ENCODE peak calls at places on chromosomes 12 and 14, in eight cellular contexts. Z is WTC11, K is H1, S is A549, Y is IMR-90, R is K562, E is GM12878, V is HepG2. J is an unnamed sample.

GRCh38 chr14:49893309-49894213 is 679 bp downstream of the ARF6 start:
- DNase-seq in Z (no peak), K (no peak), S (peak), Y (no peak), R (peak), E (no peak), V (no peak), J (peak)

GRCh38 chr12:69171881-69172280 is 67.5 kb upstream of the CPSF6 start:
- DNase-seq in Z (no peak), K (no peak), S (no peak), Y (no peak), R (no peak), E (no peak), V (no peak), J (no peak)

GRCh38 chr14:94617988-94618822 is 6.0 kb downstream of the SERPINA3 start:
- DNase-seq in Z (no peak), K (no peak), S (no peak), Y (no peak), R (no peak), E (no peak), V (no peak), J (no peak)

GRCh38 chr14:39266589-39266870 is 32.8 kb downstream of the MIA2 start:
- DNase-seq in Z (no peak), K (peak), S (no peak), Y (peak), R (no peak), E (no peak), V (peak), J (no peak)

GRCh38 chr12:67320614-67321305 is 51.6 kb downstream of the CAND1 start:
- DNase-seq in Z (no peak), K (no peak), S (no peak), Y (peak), R (no peak), E (no peak), V (no peak), J (no peak)

GRCh38 chr14:65286443-65286842 is 126.1 kb upstream of the FUT8 start:
- DNase-seq in Z (no peak), K (no peak), S (peak), Y (no peak), R (peak), E (no peak), V (peak), J (peak)

GRCh38 chr12:44574586-44574985 is 301.5 kb downstream of the NELL2 start:
- DNase-seq in Z (no peak), K (no peak), S (no peak), Y (no peak), R (no peak), E (no peak), V (no peak), J (no peak)

GRCh38 chr12:55659486-55660385 is 23.0 kb downstream of the OR10P1 start:
- DNase-seq in Z (no peak), K (no peak), S (no peak), Y (peak), R (peak), E (no peak), V (peak), J (peak)

GRCh38 chr12:76026643-76027063 is 4.9 kb downstream of the PHLDA1 start:
- DNase-seq in Z (no peak), K (no peak), S (no peak), Y (peak), R (no peak), E (no peak), V (peak), J (no peak)

GRCh38 chr14:96091941-96092411 is 52.8 kb downstream of the C14orf132 start:
- DNase-seq in Z (no peak), K (no peak), S (no peak), Y (no peak), R (no peak), E (no peak), V (no peak), J (no peak)

GRCh38 chr12:32454866-32455265 is 55.5 kb downstream of the FGD4 start:
- DNase-seq in Z (no peak), K (peak), S (no peak), Y (no peak), R (no peak), E (no peak), V (no peak), J (no peak)

GRCh38 chr12:12890815-12891645 is at the start of gene GPRC5A:
- DNase-seq in Z (peak), K (no peak), S (peak), Y (peak), R (peak), E (no peak), V (peak), J (peak)

GRCh38 chr14:99230271-99231141 is 41.5 kb downstream of the BCL11B start:
- DNase-seq in Z (no peak), K (no peak), S (no peak), Y (no peak), R (peak), E (no peak), V (no peak), J (no peak)

GRCh38 chr12:44503329-44503728 is 372.8 kb downstream of the NELL2 start:
- DNase-seq in Z (no peak), K (no peak), S (no peak), Y (no peak), R (no peak), E (no peak), V (no peak), J (no peak)

GRCh38 chr14:34262511-34262910 is 199.5 kb downstream of the SPTSSA start:
- DNase-seq in Z (no peak), K (no peak), S (no peak), Y (no peak), R (no peak), E (no peak), V (no peak), J (peak)

GRCh38 chr12:42361909-42362706 is 36.1 kb downstream of the PPHLN1 start:
- DNase-seq in Z (no peak), K (no peak), S (no peak), Y (peak), R (no peak), E (no peak), V (no peak), J (no peak)

GRCh38 chr12:48924617-48925217 is 575 bp downstream of the FKBP11 start:
- DNase-seq in Z (peak), K (peak), S (peak), Y (peak), R (no peak), E (peak), V (no peak), J (peak)

GRCh38 chr14:105415481-105416428 is 3.9 kb upstream of the MTA1 start:
- DNase-seq in Z (no peak), K (no peak), S (no peak), Y (no peak), R (no peak), E (no peak), V (no peak), J (no peak)

GRCh38 chr14:52076334-52076733 is 7.5 kb upstream of the NID2 start:
- DNase-seq in Z (no peak), K (no peak), S (no peak), Y (peak), R (no peak), E (no peak), V (no peak), J (no peak)

GRCh38 chr12:53499261-53500118 is at the start of gene MAP3K12:
- DNase-seq in Z (peak), K (no peak), S (peak), Y (peak), R (peak), E (no peak), V (no peak), J (peak)

GRCh38 chr12:132495165-132495544 is 5.2 kb downstream of the FBRSL1 start:
- DNase-seq in Z (no peak), K (no peak), S (no peak), Y (no peak), R (no peak), E (no peak), V (no peak), J (no peak)

GRCh38 chr12:40971911-40972310 is 216.2 kb upstream of the PDZRN4 start:
- DNase-seq in Z (no peak), K (no peak), S (no peak), Y (peak), R (no peak), E (no peak), V (no peak), J (no peak)

GRCh38 chr12:55828357-55828756 is 1.0 kb downstream of the DNAJC14 start:
- DNase-seq in Z (no peak), K (no peak), S (no peak), Y (no peak), R (no peak), E (no peak), V (no peak), J (no peak)

GRCh38 chr12:61301817-61302216 is 958.4 kb upstream of the USP15 start:
- DNase-seq in Z (no peak), K (no peak), S (no peak), Y (no peak), R (no peak), E (no peak), V (no peak), J (no peak)

GRCh38 chr12:22018860-22019259 is 27.2 kb upstream of the CMAS start:
- DNase-seq in Z (no peak), K (no peak), S (no peak), Y (peak), R (no peak), E (no peak), V (no peak), J (no peak)

GRCh38 chr12:112822056-112822455 is 30.5 kb downstream of the RPH3A start:
- DNase-seq in Z (peak), K (no peak), S (no peak), Y (no peak), R (no peak), E (no peak), V (no peak), J (peak)
- TF ChIP-seq USF2 in Z (no peak), K (no peak), S (no peak), Y (no peak), R (no peak), E (no peak), V (no peak), J (no peak)

DNA sequence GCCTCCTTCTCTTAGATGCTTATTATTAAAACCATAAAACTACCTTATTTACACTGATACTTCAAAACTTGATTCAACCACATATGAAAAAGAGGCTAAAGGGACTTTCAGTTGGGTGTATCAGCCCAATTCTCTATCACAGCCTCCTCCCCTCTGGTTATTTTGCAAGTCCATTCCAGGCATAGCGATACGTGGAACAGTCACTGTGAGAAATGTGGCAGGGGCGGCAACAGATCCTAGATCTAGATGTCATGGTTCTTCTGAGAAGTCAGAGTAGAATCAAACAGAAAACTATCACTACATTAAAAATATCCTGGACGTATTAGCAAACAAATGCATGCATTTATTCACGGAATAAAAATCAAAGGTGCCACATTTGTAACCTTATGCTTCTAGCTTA is 83.2 kb downstream of the RALGAPA1 start:
- DNase-seq in Z (no peak), K (no peak), S (no peak), Y (no peak), R (no peak), E (no peak), V (no peak), J (no peak)
- TF ChIP-seq USF2 in Z (no peak), K (no peak), S (no peak), Y (no peak), R (no peak), E (no peak), V (no peak), J (no peak)

GRCh38 chr12:58502236-58502635 is 418.1 kb downstream of the LRIG3 start:
- DNase-seq in Z (no peak), K (no peak), S (no peak), Y (peak), R (no peak), E (no peak), V (no peak), J (no peak)
- TF ChIP-seq USF2 in Z (no peak), K (no peak), S (no peak), Y (no peak), R (no peak), E (no peak), V (no peak), J (no peak)

GRCh38 chr12:116959845-116960514 is 49.2 kb downstream of the FBXW8 start:
- DNase-seq in Z (no peak), K (no peak), S (no peak), Y (no peak), R (no peak), E (peak), V (no peak), J (peak)
- TF ChIP-seq USF2 in Z (no peak), K (no peak), S (no peak), Y (no peak), R (no peak), E (no peak), V (no peak), J (no peak)

GRCh38 chr12:74418573-74418972 is 119.1 kb upstream of the ATXN7L3B start:
- DNase-seq in Z (no peak), K (no peak), S (no peak), Y (no peak), R (no peak), E (no peak), V (no peak), J (no peak)

GRCh38 chr12:74415633-74416032 is 122.0 kb upstream of the ATXN7L3B start:
- DNase-seq in Z (no peak), K (no peak), S (peak), Y (peak), R (peak), E (no peak), V (peak), J (peak)

GRCh38 chr12:74408601-74409166 is 129.0 kb upstream of the ATXN7L3B start:
- DNase-seq in Z (no peak), K (no peak), S (no peak), Y (no peak), R (no peak), E (no peak), V (no peak), J (no peak)

GRCh38 chr12:74412607-74413230 is 124.9 kb upstream of the ATXN7L3B start:
- DNase-seq in Z (no peak), K (no peak), S (no peak), Y (peak), R (peak), E (no peak), V (peak), J (no peak)
- TF ChIP-seq USF2 in Z (no peak), K (no peak), S (no peak), Y (no peak), R (no peak), E (no peak), V (no peak), J (no peak)

GRCh38 chr12:93442411-93443340 is 929 bp upstream of the UBE2N start:
- DNase-seq in Z (no peak), K (no peak), S (no peak), Y (peak), R (peak), E (no peak), V (no peak), J (no peak)
- TF ChIP-seq USF2 in Z (no peak), K (no peak), S (no peak), Y (no peak), R (no peak), E (no peak), V (no peak), J (no peak)

DNA sequence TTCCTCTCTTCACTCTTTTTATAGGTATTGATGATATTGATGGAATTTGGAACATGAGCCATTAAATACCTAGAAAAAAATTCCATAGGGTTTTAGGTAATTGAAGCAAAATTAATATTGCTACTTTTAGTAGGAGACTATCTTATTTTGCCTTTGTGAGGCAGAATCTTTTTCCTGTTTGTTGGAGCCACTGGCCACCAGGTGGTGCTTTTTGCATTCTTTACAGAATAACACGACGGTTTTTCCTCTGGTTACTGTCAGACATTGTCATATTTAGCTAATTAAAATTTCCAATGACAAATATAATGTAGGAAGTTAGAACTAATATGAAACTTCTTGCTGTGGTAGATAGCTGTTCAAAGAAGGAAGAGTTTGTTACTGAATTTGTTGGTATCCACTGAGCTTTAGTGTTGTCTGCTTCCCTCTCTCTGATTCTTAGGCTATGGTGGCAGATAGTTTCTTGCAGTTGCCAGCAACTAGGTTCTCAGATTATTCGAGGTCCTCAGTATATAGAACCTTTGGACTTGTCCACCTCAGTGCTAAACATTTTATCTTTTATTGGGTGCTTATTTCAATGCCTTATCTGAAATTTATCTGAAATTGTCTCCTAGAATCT is 25.7 kb downstream of the RAB21 start:
- DNase-seq in Z (no peak), K (no peak), S (peak), Y (peak), R (peak), E (no peak), V (peak), J (peak)
- TF ChIP-seq USF2 in Z (no peak), K (no peak), S (no peak), Y (no peak), R (no peak), E (no peak), V (no peak), J (no peak)

DNA sequence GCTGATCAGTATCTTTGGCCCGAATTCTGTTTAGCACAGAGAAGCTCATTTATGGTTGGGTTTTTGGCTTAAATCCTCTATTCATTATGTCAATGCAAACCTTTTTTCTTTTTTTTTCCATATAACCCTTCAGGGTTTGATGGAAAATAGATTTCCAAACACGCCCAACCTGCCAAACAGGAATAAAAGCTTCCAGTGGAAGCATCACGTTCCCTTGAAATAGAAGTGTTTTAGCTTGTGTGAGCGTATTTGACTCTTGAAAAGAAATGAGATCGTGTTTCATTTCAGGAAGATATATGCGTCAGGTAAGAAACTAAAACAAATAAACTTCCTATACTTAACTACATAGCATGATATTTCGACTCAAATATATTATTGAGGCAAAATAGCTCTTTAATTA is at the start of gene PIK3C2G:
- DNase-seq in Z (no peak), K (no peak), S (no peak), Y (no peak), R (no peak), E (no peak), V (no peak), J (no peak)
- TF ChIP-seq USF2 in Z (no peak), K (no peak), S (no peak), Y (no peak), R (no peak), E (no peak), V (no peak), J (no peak)

DNA sequence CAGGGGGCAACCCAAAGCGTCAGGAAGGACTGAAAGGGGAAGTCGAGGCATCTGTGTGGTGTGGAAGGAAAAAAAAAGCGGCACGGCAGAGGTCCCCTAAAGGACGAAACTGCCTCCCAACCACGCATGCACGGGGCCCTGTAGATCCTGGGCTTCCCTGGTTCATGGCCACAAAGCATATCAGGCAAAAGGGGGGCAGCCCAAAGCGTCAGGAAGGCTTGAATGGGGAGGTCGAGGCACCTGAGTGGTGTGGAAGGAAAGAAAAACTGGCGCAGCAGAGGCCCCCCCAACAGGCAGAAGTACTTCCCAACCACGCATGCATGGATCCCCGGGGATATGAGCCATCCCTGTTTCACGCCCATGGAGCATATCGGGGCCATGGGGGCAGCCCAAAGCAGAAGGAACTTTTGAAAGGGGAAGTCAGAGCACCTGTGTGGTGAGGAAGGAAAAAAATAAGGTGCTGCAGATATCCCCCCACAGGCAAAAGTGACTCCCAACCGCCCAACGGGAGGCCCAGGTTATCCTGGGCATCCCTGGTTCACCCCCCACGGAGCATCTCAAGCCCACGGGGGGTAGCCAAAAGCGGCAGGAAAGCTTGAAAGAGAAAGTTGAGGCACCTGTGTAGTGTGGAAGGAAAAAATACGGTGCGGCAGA is 581.2 kb downstream of the ALG10 start:
- DNase-seq in Z (no peak), K (no peak), S (no peak), Y (no peak), R (no peak), E (no peak), V (no peak), J (peak)
- TF ChIP-seq USF2 in Z (no peak), K (no peak), S (no peak), Y (no peak), R (no peak), E (no peak), V (no peak), J (no peak)

J was measured in SK-N-SH.